ENCODE peak calls at places on chromosomes 7 and 10, in six cellular contexts. J is HFFc6, G is Daoy, H is NCI-H1417, F is immature natural killer cell, Z is neural progenitor cell. N is an unnamed sample.

GRCh38 chr10:49134327-49134726 is 506 bp upstream of the FAM170B start:
- DNase-seq in J (no peak), G (no peak), H (no peak), F (no peak), Z (no peak), N (no peak)

GRCh38 chr10:79397575-79398303 is 47.7 kb downstream of the ZCCHC24 start:
- DNase-seq in J (no peak), G (no peak), H (no peak), F (no peak), Z (no peak), N (no peak)

GRCh38 chr10:105063796-105064195 is 422.7 kb downstream of the SORCS3 start:
- DNase-seq in J (no peak), G (no peak), H (peak), F (no peak), Z (peak), N (peak)

GRCh38 chr10:110820321-110820814 is 51.4 kb upstream of the PDCD4 start:
- DNase-seq in J (peak), G (no peak), H (no peak), F (no peak), Z (no peak), N (no peak)

GRCh38 chr7:20331231-20331880 is 656 bp downstream of the ITGB8 start:
- DNase-seq in J (no peak), G (peak), H (peak), F (peak), Z (peak), N (peak)

GRCh38 chr10:113736576-113736975 is 14.9 kb upstream of the PLEKHS1 start:
- DNase-seq in J (peak), G (no peak), H (no peak), F (no peak), Z (no peak), N (no peak)

GRCh38 chr7:5234852-5235831 is 45.1 kb downstream of the WIPI2 start:
- DNase-seq in J (peak), G (peak), H (no peak), F (no peak), Z (no peak), N (no peak)

GRCh38 chr7:138979226-138979979 is 1.8 kb downstream of the KIAA1549 start:
- DNase-seq in J (peak), G (no peak), H (peak), F (no peak), Z (no peak), N (peak)

GRCh38 chr10:27611209-27611608 is 107.1 kb downstream of the RAB18 start:
- DNase-seq in J (peak), G (peak), H (peak), F (no peak), Z (no peak), N (no peak)

GRCh38 chr10:88507380-88507779 is 75.7 kb downstream of the RNLS start:
- DNase-seq in J (no peak), G (no peak), H (peak), F (no peak), Z (no peak), N (no peak)

GRCh38 chr10:43238462-43238861 is 28.4 kb downstream of the RASGEF1A start:
- DNase-seq in J (no peak), G (no peak), H (no peak), F (no peak), Z (no peak), N (peak)

GRCh38 chr7:135449467-135449866 is 60.4 kb downstream of the CNOT4 start:
- DNase-seq in J (no peak), G (no peak), H (no peak), F (no peak), Z (no peak), N (no peak)

GRCh38 chr10:101260764-101261341 is 31.6 kb upstream of the LBX1 start:
- DNase-seq in J (no peak), G (no peak), H (no peak), F (no peak), Z (peak), N (peak)

GRCh38 chr7:154744226-154744860 is 258.6 kb downstream of the PAXIP1 start:
- DNase-seq in J (no peak), G (peak), H (peak), F (no peak), Z (peak), N (peak)

GRCh38 chr7:155222578-155222977 is 75.1 kb upstream of the INSIG1 start:
- DNase-seq in J (no peak), G (no peak), H (no peak), F (no peak), Z (no peak), N (no peak)